ENCODE peak calls at places on chromosomes 13 and 19, in six cellular contexts. One of them, this sample, is unnamed.

GRCh38 chr19:38193445-38193844 is 30.6 kb downstream of the DPF1 start:
- DNase-seq in HS-27A: no peak
- DNase-seq in nephron progenitor cell: no peak
- DNase-seq in cardiac fibroblast: no peak
- DNase-seq in stimulated activated CD8-positive, alpha-beta memory T cell treated with anti-CD3 and anti-CD28 coated beads, Interleukin-2, amount 100 ng/mL, for 1 hour: no peak
- DNase-seq in smooth muscle cell of the brain vasculature: no peak
- DNase-seq in this sample: no peak

GRCh38 chr19:13012690-13013608 is 17.7 kb downstream of the NFIX start:
- DNase-seq in HS-27A: no peak
- DNase-seq in nephron progenitor cell: no peak
- DNase-seq in cardiac fibroblast: peak; percentile 76
- DNase-seq in stimulated activated CD8-positive, alpha-beta memory T cell treated with anti-CD3 and anti-CD28 coated beads, Interleukin-2, amount 100 ng/mL, for 1 hour: no peak
- DNase-seq in smooth muscle cell of the brain vasculature: no peak
- DNase-seq in this sample: no peak

GRCh38 chr13:73800011-73800410 is 334.2 kb downstream of the KLF12 start:
- DNase-seq in HS-27A: no peak
- DNase-seq in nephron progenitor cell: no peak
- DNase-seq in cardiac fibroblast: no peak
- DNase-seq in stimulated activated CD8-positive, alpha-beta memory T cell treated with anti-CD3 and anti-CD28 coated beads, Interleukin-2, amount 100 ng/mL, for 1 hour: no peak
- DNase-seq in smooth muscle cell of the brain vasculature: no peak
- DNase-seq in this sample: no peak

GRCh38 chr13:99984463-99985242 is 3.1 kb downstream of the ZIC2 start:
- DNase-seq in HS-27A: no peak
- DNase-seq in nephron progenitor cell: no peak
- DNase-seq in cardiac fibroblast: no peak
- DNase-seq in stimulated activated CD8-positive, alpha-beta memory T cell treated with anti-CD3 and anti-CD28 coated beads, Interleukin-2, amount 100 ng/mL, for 1 hour: no peak
- DNase-seq in smooth muscle cell of the brain vasculature: no peak
- DNase-seq in this sample: no peak

GRCh38 chr19:17073869-17074627 is 1.2 kb downstream of the HAUS8 start:
- DNase-seq in HS-27A: no peak
- DNase-seq in nephron progenitor cell: no peak
- DNase-seq in cardiac fibroblast: no peak
- DNase-seq in stimulated activated CD8-positive, alpha-beta memory T cell treated with anti-CD3 and anti-CD28 coated beads, Interleukin-2, amount 100 ng/mL, for 1 hour: no peak
- DNase-seq in smooth muscle cell of the brain vasculature: no peak
- DNase-seq in this sample: no peak

GRCh38 chr19:8261881-8262280 is 46.3 kb downstream of the CD320 start:
- DNase-seq in HS-27A: no peak
- DNase-seq in nephron progenitor cell: no peak
- DNase-seq in cardiac fibroblast: no peak
- DNase-seq in stimulated activated CD8-positive, alpha-beta memory T cell treated with anti-CD3 and anti-CD28 coated beads, Interleukin-2, amount 100 ng/mL, for 1 hour: no peak
- DNase-seq in smooth muscle cell of the brain vasculature: no peak
- DNase-seq in this sample: no peak

GRCh38 chr13:39952244-39953233 is 297.1 kb downstream of the COG6 start:
- DNase-seq in HS-27A: no peak
- DNase-seq in nephron progenitor cell: no peak
- DNase-seq in cardiac fibroblast: peak; percentile 74
- DNase-seq in stimulated activated CD8-positive, alpha-beta memory T cell treated with anti-CD3 and anti-CD28 coated beads, Interleukin-2, amount 100 ng/mL, for 1 hour: no peak
- DNase-seq in smooth muscle cell of the brain vasculature: no peak
- DNase-seq in this sample: no peak

GRCh38 chr13:33227927-33228644 is 57.5 kb downstream of the STARD13 start:
- DNase-seq in HS-27A: no peak
- DNase-seq in nephron progenitor cell: no peak
- DNase-seq in cardiac fibroblast: no peak
- DNase-seq in stimulated activated CD8-positive, alpha-beta memory T cell treated with anti-CD3 and anti-CD28 coated beads, Interleukin-2, amount 100 ng/mL, for 1 hour: no peak
- DNase-seq in smooth muscle cell of the brain vasculature: no peak
- DNase-seq in this sample: no peak

GRCh38 chr13:108897955-108898354 is 268.5 kb downstream of the MYO16 start:
- DNase-seq in HS-27A: no peak
- DNase-seq in nephron progenitor cell: no peak
- DNase-seq in cardiac fibroblast: peak; percentile 42
- DNase-seq in stimulated activated CD8-positive, alpha-beta memory T cell treated with anti-CD3 and anti-CD28 coated beads, Interleukin-2, amount 100 ng/mL, for 1 hour: no peak
- DNase-seq in smooth muscle cell of the brain vasculature: no peak
- DNase-seq in this sample: no peak

GRCh38 chr13:74104661-74105275 is 29.4 kb downstream of the KLF12 start:
- DNase-seq in HS-27A: no peak
- DNase-seq in nephron progenitor cell: no peak
- DNase-seq in cardiac fibroblast: no peak
- DNase-seq in stimulated activated CD8-positive, alpha-beta memory T cell treated with anti-CD3 and anti-CD28 coated beads, Interleukin-2, amount 100 ng/mL, for 1 hour: no peak
- DNase-seq in smooth muscle cell of the brain vasculature: no peak
- DNase-seq in this sample: no peak

GRCh38 chr13:76293751-76294150 is 592.5 kb downstream of the KCTD12 start:
- DNase-seq in HS-27A: no peak
- DNase-seq in nephron progenitor cell: no peak
- DNase-seq in cardiac fibroblast: peak; percentile 68
- DNase-seq in stimulated activated CD8-positive, alpha-beta memory T cell treated with anti-CD3 and anti-CD28 coated beads, Interleukin-2, amount 100 ng/mL, for 1 hour: no peak
- DNase-seq in smooth muscle cell of the brain vasculature: no peak
- DNase-seq in this sample: no peak

GRCh38 chr19:41089955-41090354 is 1.7 kb downstream of the CYP2A13 start:
- DNase-seq in HS-27A: no peak
- DNase-seq in nephron progenitor cell: peak; percentile 4
- DNase-seq in cardiac fibroblast: no peak
- DNase-seq in stimulated activated CD8-positive, alpha-beta memory T cell treated with anti-CD3 and anti-CD28 coated beads, Interleukin-2, amount 100 ng/mL, for 1 hour: no peak
- DNase-seq in smooth muscle cell of the brain vasculature: no peak
- DNase-seq in this sample: no peak

GRCh38 chr13:75739244-75739868 is 103.2 kb downstream of the LMO7 start:
- DNase-seq in HS-27A: no peak
- DNase-seq in nephron progenitor cell: no peak
- DNase-seq in cardiac fibroblast: no peak
- DNase-seq in stimulated activated CD8-positive, alpha-beta memory T cell treated with anti-CD3 and anti-CD28 coated beads, Interleukin-2, amount 100 ng/mL, for 1 hour: no peak
- DNase-seq in smooth muscle cell of the brain vasculature: no peak
- DNase-seq in this sample: no peak

GRCh38 chr13:94239135-94239534 is 240.3 kb downstream of the DCT start:
- DNase-seq in HS-27A: no peak
- DNase-seq in nephron progenitor cell: no peak
- DNase-seq in cardiac fibroblast: peak; percentile 85
- DNase-seq in stimulated activated CD8-positive, alpha-beta memory T cell treated with anti-CD3 and anti-CD28 coated beads, Interleukin-2, amount 100 ng/mL, for 1 hour: no peak
- DNase-seq in smooth muscle cell of the brain vasculature: no peak
- DNase-seq in this sample: no peak

GRCh38 chr13:114155923-114156883 is 22.9 kb upstream of the CFAP97D2 start:
- DNase-seq in HS-27A: no peak
- DNase-seq in nephron progenitor cell: no peak
- DNase-seq in cardiac fibroblast: no peak
- DNase-seq in stimulated activated CD8-positive, alpha-beta memory T cell treated with anti-CD3 and anti-CD28 coated beads, Interleukin-2, amount 100 ng/mL, for 1 hour: no peak
- DNase-seq in smooth muscle cell of the brain vasculature: no peak
- DNase-seq in this sample: no peak

GRCh38 chr13:31090921-31091624 is 70.6 kb downstream of the HSPH1 start:
- DNase-seq in HS-27A: no peak
- DNase-seq in nephron progenitor cell: no peak
- DNase-seq in cardiac fibroblast: peak; percentile 28
- DNase-seq in stimulated activated CD8-positive, alpha-beta memory T cell treated with anti-CD3 and anti-CD28 coated beads, Interleukin-2, amount 100 ng/mL, for 1 hour: no peak
- DNase-seq in smooth muscle cell of the brain vasculature: no peak
- DNase-seq in this sample: no peak

GRCh38 chr19:45953676-45954075 is 20.0 kb downstream of the NOVA2 start:
- DNase-seq in HS-27A: no peak
- DNase-seq in nephron progenitor cell: no peak
- DNase-seq in cardiac fibroblast: peak; percentile 46
- DNase-seq in stimulated activated CD8-positive, alpha-beta memory T cell treated with anti-CD3 and anti-CD28 coated beads, Interleukin-2, amount 100 ng/mL, for 1 hour: no peak
- DNase-seq in smooth muscle cell of the brain vasculature: no peak
- DNase-seq in this sample: no peak

GRCh38 chr13:30561506-30561905 is 56.2 kb upstream of the USPL1 start:
- DNase-seq in HS-27A: no peak
- DNase-seq in nephron progenitor cell: no peak
- DNase-seq in cardiac fibroblast: peak; percentile 12
- DNase-seq in stimulated activated CD8-positive, alpha-beta memory T cell treated with anti-CD3 and anti-CD28 coated beads, Interleukin-2, amount 100 ng/mL, for 1 hour: no peak
- DNase-seq in smooth muscle cell of the brain vasculature: no peak
- DNase-seq in this sample: no peak

GRCh38 chr13:41613984-41614581 is 156.7 kb downstream of the RGCC start:
- DNase-seq in HS-27A: no peak
- DNase-seq in nephron progenitor cell: no peak
- DNase-seq in cardiac fibroblast: peak; percentile 95
- DNase-seq in stimulated activated CD8-positive, alpha-beta memory T cell treated with anti-CD3 and anti-CD28 coated beads, Interleukin-2, amount 100 ng/mL, for 1 hour: no peak
- DNase-seq in smooth muscle cell of the brain vasculature: peak; percentile 69
- DNase-seq in this sample: no peak

GRCh38 chr19:3179739-3180293 is 1.2 kb downstream of the S1PR4 start:
- DNase-seq in HS-27A: no peak
- DNase-seq in nephron progenitor cell: no peak
- DNase-seq in cardiac fibroblast: no peak
- DNase-seq in stimulated activated CD8-positive, alpha-beta memory T cell treated with anti-CD3 and anti-CD28 coated beads, Interleukin-2, amount 100 ng/mL, for 1 hour: no peak
- DNase-seq in smooth muscle cell of the brain vasculature: no peak
- DNase-seq in this sample: no peak

GRCh38 chr13:113187263-113187669 is 21.2 kb downstream of the PCID2 start:
- DNase-seq in HS-27A: peak; percentile 94
- DNase-seq in nephron progenitor cell: no peak
- DNase-seq in cardiac fibroblast: peak; percentile 100
- DNase-seq in stimulated activated CD8-positive, alpha-beta memory T cell treated with anti-CD3 and anti-CD28 coated beads, Interleukin-2, amount 100 ng/mL, for 1 hour: no peak
- DNase-seq in smooth muscle cell of the brain vasculature: peak; percentile 92
- DNase-seq in this sample: no peak

GRCh38 chr13:71067164-71067815 is 799.7 kb downstream of the DACH1 start:
- DNase-seq in HS-27A: no peak
- DNase-seq in nephron progenitor cell: no peak
- DNase-seq in cardiac fibroblast: no peak
- DNase-seq in stimulated activated CD8-positive, alpha-beta memory T cell treated with anti-CD3 and anti-CD28 coated beads, Interleukin-2, amount 100 ng/mL, for 1 hour: no peak
- DNase-seq in smooth muscle cell of the brain vasculature: no peak
- DNase-seq in this sample: no peak

GRCh38 chr13:29059837-29060236 is 239.7 kb downstream of the MTUS2 start:
- DNase-seq in HS-27A: no peak
- DNase-seq in nephron progenitor cell: no peak
- DNase-seq in cardiac fibroblast: no peak
- DNase-seq in stimulated activated CD8-positive, alpha-beta memory T cell treated with anti-CD3 and anti-CD28 coated beads, Interleukin-2, amount 100 ng/mL, for 1 hour: no peak
- DNase-seq in smooth muscle cell of the brain vasculature: no peak
- DNase-seq in this sample: no peak

GRCh38 chr19:20367811-20368294 is 197.7 kb downstream of the ZNF737 start:
- DNase-seq in HS-27A: no peak
- DNase-seq in nephron progenitor cell: peak; percentile 6
- DNase-seq in cardiac fibroblast: no peak
- DNase-seq in stimulated activated CD8-positive, alpha-beta memory T cell treated with anti-CD3 and anti-CD28 coated beads, Interleukin-2, amount 100 ng/mL, for 1 hour: no peak
- DNase-seq in smooth muscle cell of the brain vasculature: no peak
- DNase-seq in this sample: no peak

GRCh38 chr13:96958286-96958891 is 35.9 kb downstream of the OXGR1 start:
- DNase-seq in HS-27A: no peak
- DNase-seq in nephron progenitor cell: peak; percentile 12
- DNase-seq in cardiac fibroblast: peak; percentile 68
- DNase-seq in stimulated activated CD8-positive, alpha-beta memory T cell treated with anti-CD3 and anti-CD28 coated beads, Interleukin-2, amount 100 ng/mL, for 1 hour: no peak
- DNase-seq in smooth muscle cell of the brain vasculature: peak; percentile 2
- DNase-seq in this sample: no peak

GRCh38 chr13:77732287-77732686 is 34.8 kb downstream of the SLAIN1 start:
- DNase-seq in HS-27A: no peak
- DNase-seq in nephron progenitor cell: no peak
- DNase-seq in cardiac fibroblast: no peak
- DNase-seq in stimulated activated CD8-positive, alpha-beta memory T cell treated with anti-CD3 and anti-CD28 coated beads, Interleukin-2, amount 100 ng/mL, for 1 hour: no peak
- DNase-seq in smooth muscle cell of the brain vasculature: no peak
- DNase-seq in this sample: no peak

GRCh38 chr19:1102407-1103106 is 1.2 kb upstream of the GPX4 start:
- DNase-seq in HS-27A: peak; percentile 98
- DNase-seq in nephron progenitor cell: no peak
- DNase-seq in cardiac fibroblast: peak; percentile 100
- DNase-seq in stimulated activated CD8-positive, alpha-beta memory T cell treated with anti-CD3 and anti-CD28 coated beads, Interleukin-2, amount 100 ng/mL, for 1 hour: no peak
- DNase-seq in smooth muscle cell of the brain vasculature: peak; percentile 90
- DNase-seq in this sample: no peak

GRCh38 chr13:97222934-97223710 is 989 bp downstream of the MBNL2 start:
- DNase-seq in HS-27A: no peak
- DNase-seq in nephron progenitor cell: no peak
- DNase-seq in cardiac fibroblast: peak; percentile 24
- DNase-seq in stimulated activated CD8-positive, alpha-beta memory T cell treated with anti-CD3 and anti-CD28 coated beads, Interleukin-2, amount 100 ng/mL, for 1 hour: no peak
- DNase-seq in smooth muscle cell of the brain vasculature: no peak
- DNase-seq in this sample: no peak

GRCh38 chr13:98308525-98308911 is 131.4 kb upstream of the RNF113B start:
- DNase-seq in HS-27A: no peak
- DNase-seq in nephron progenitor cell: no peak
- DNase-seq in cardiac fibroblast: no peak
- DNase-seq in stimulated activated CD8-positive, alpha-beta memory T cell treated with anti-CD3 and anti-CD28 coated beads, Interleukin-2, amount 100 ng/mL, for 1 hour: no peak
- DNase-seq in smooth muscle cell of the brain vasculature: no peak
- DNase-seq in this sample: no peak

GRCh38 chr19:1098177-1099051 is 3.2 kb upstream of the POLR2E start:
- DNase-seq in HS-27A: no peak
- DNase-seq in nephron progenitor cell: no peak
- DNase-seq in cardiac fibroblast: no peak
- DNase-seq in stimulated activated CD8-positive, alpha-beta memory T cell treated with anti-CD3 and anti-CD28 coated beads, Interleukin-2, amount 100 ng/mL, for 1 hour: no peak
- DNase-seq in smooth muscle cell of the brain vasculature: no peak
- DNase-seq in this sample: no peak

GRCh38 chr13:31056650-31057275 is 104.9 kb downstream of the HSPH1 start:
- DNase-seq in HS-27A: no peak
- DNase-seq in nephron progenitor cell: no peak
- DNase-seq in cardiac fibroblast: peak; percentile 33
- DNase-seq in stimulated activated CD8-positive, alpha-beta memory T cell treated with anti-CD3 and anti-CD28 coated beads, Interleukin-2, amount 100 ng/mL, for 1 hour: no peak
- DNase-seq in smooth muscle cell of the brain vasculature: no peak
- DNase-seq in this sample: no peak

GRCh38 chr13:70253411-70253810 is 145.2 kb upstream of the KLHL1 start:
- DNase-seq in HS-27A: no peak
- DNase-seq in nephron progenitor cell: no peak
- DNase-seq in cardiac fibroblast: no peak
- DNase-seq in stimulated activated CD8-positive, alpha-beta memory T cell treated with anti-CD3 and anti-CD28 coated beads, Interleukin-2, amount 100 ng/mL, for 1 hour: no peak
- DNase-seq in smooth muscle cell of the brain vasculature: no peak
- DNase-seq in this sample: no peak

GRCh38 chr19:16542894-16543498 is 759 bp upstream of the CHERP start:
- DNase-seq in HS-27A: no peak
- DNase-seq in nephron progenitor cell: no peak
- DNase-seq in cardiac fibroblast: peak; percentile 29
- DNase-seq in stimulated activated CD8-positive, alpha-beta memory T cell treated with anti-CD3 and anti-CD28 coated beads, Interleukin-2, amount 100 ng/mL, for 1 hour: no peak
- DNase-seq in smooth muscle cell of the brain vasculature: no peak
- DNase-seq in this sample: no peak

GRCh38 chr13:33285420-33286124 is at the start of gene STARD13:
- DNase-seq in HS-27A: peak; percentile 86
- DNase-seq in nephron progenitor cell: peak; percentile 79
- DNase-seq in cardiac fibroblast: peak; percentile 99
- DNase-seq in stimulated activated CD8-positive, alpha-beta memory T cell treated with anti-CD3 and anti-CD28 coated beads, Interleukin-2, amount 100 ng/mL, for 1 hour: no peak
- DNase-seq in smooth muscle cell of the brain vasculature: peak; percentile 94
- DNase-seq in this sample: peak; percentile 18

GRCh38 chr19:47512183-47512947 is 2.5 kb downstream of the NAPA start:
- DNase-seq in HS-27A: no peak
- DNase-seq in nephron progenitor cell: no peak
- DNase-seq in cardiac fibroblast: peak; percentile 39
- DNase-seq in stimulated activated CD8-positive, alpha-beta memory T cell treated with anti-CD3 and anti-CD28 coated beads, Interleukin-2, amount 100 ng/mL, for 1 hour: no peak
- DNase-seq in smooth muscle cell of the brain vasculature: no peak
- DNase-seq in this sample: no peak

GRCh38 chr13:65677906-65678305 is 1552.2 kb downstream of the PCDH9 start:
- DNase-seq in HS-27A: no peak
- DNase-seq in nephron progenitor cell: no peak
- DNase-seq in cardiac fibroblast: peak; percentile 39
- DNase-seq in stimulated activated CD8-positive, alpha-beta memory T cell treated with anti-CD3 and anti-CD28 coated beads, Interleukin-2, amount 100 ng/mL, for 1 hour: no peak
- DNase-seq in smooth muscle cell of the brain vasculature: no peak
- DNase-seq in this sample: no peak